ENCODE peak calls at places on chromosomes 1 and 21, in eight cellular contexts. One of them, this sample, is unnamed.

GRCh38 chr1:116131866-116132605 is 20.8 kb downstream of the MAB21L3 start:
- DNase-seq in psoas muscle: no peak
- DNase-seq in AG04450: no peak
- DNase-seq in left ventricle myocardium inferior: no peak
- DNase-seq in ovary: no peak
- DNase-seq in ascending aorta: no peak
- DNase-seq in MCF 10A: peak
- DNase-seq in progenitor cell of endocrine pancreas: no peak
- DNase-seq in this sample: no peak

GRCh38 chr1:56911098-56911497 is 54.7 kb downstream of the C8B start:
- DNase-seq in psoas muscle: no peak
- DNase-seq in AG04450: no peak
- DNase-seq in left ventricle myocardium inferior: no peak
- DNase-seq in ovary: no peak
- DNase-seq in ascending aorta: no peak
- DNase-seq in MCF 10A: peak
- DNase-seq in progenitor cell of endocrine pancreas: no peak
- DNase-seq in this sample: no peak

GRCh38 chr1:67052741-67053534 is 1.0 kb downstream of the SLC35D1 start:
- DNase-seq in psoas muscle: peak
- DNase-seq in AG04450: no peak
- DNase-seq in left ventricle myocardium inferior: peak
- DNase-seq in ovary: no peak
- DNase-seq in ascending aorta: peak
- DNase-seq in MCF 10A: peak
- DNase-seq in progenitor cell of endocrine pancreas: no peak
- DNase-seq in this sample: peak

GRCh38 chr1:196380311-196380710 is 227.9 kb downstream of the KCNT2 start:
- DNase-seq in psoas muscle: no peak
- DNase-seq in AG04450: no peak
- DNase-seq in left ventricle myocardium inferior: no peak
- DNase-seq in ovary: no peak
- DNase-seq in ascending aorta: no peak
- DNase-seq in MCF 10A: no peak
- DNase-seq in progenitor cell of endocrine pancreas: no peak
- DNase-seq in this sample: no peak

GRCh38 chr1:111366256-111366655 is 61.3 kb downstream of the OVGP1 start:
- DNase-seq in psoas muscle: no peak
- DNase-seq in AG04450: no peak
- DNase-seq in left ventricle myocardium inferior: no peak
- DNase-seq in ovary: no peak
- DNase-seq in ascending aorta: no peak
- DNase-seq in MCF 10A: peak
- DNase-seq in progenitor cell of endocrine pancreas: no peak
- DNase-seq in this sample: no peak

GRCh38 chr21:20729376-20729775 is 268.8 kb upstream of the NCAM2 start:
- DNase-seq in psoas muscle: no peak
- DNase-seq in AG04450: no peak
- DNase-seq in left ventricle myocardium inferior: no peak
- DNase-seq in ovary: no peak
- DNase-seq in ascending aorta: no peak
- DNase-seq in MCF 10A: peak
- DNase-seq in progenitor cell of endocrine pancreas: no peak
- DNase-seq in this sample: no peak

GRCh38 chr1:90356101-90356500 is 361.0 kb downstream of the BARHL2 start:
- DNase-seq in psoas muscle: no peak
- DNase-seq in AG04450: no peak
- DNase-seq in left ventricle myocardium inferior: no peak
- DNase-seq in ovary: no peak
- DNase-seq in ascending aorta: no peak
- DNase-seq in MCF 10A: no peak
- DNase-seq in progenitor cell of endocrine pancreas: no peak
- DNase-seq in this sample: no peak

GRCh38 chr1:29259802-29260441 is 23.6 kb downstream of the PTPRU start:
- DNase-seq in psoas muscle: peak
- DNase-seq in AG04450: no peak
- DNase-seq in left ventricle myocardium inferior: peak
- DNase-seq in ovary: peak
- DNase-seq in ascending aorta: no peak
- DNase-seq in MCF 10A: no peak
- DNase-seq in progenitor cell of endocrine pancreas: no peak
- DNase-seq in this sample: peak

GRCh38 chr1:121546830-121547680 is 362.3 kb downstream of the SRGAP2C start:
- DNase-seq in psoas muscle: no peak
- DNase-seq in AG04450: no peak
- DNase-seq in left ventricle myocardium inferior: no peak
- DNase-seq in ovary: no peak
- DNase-seq in ascending aorta: no peak
- DNase-seq in MCF 10A: no peak
- DNase-seq in progenitor cell of endocrine pancreas: no peak
- DNase-seq in this sample: no peak

GRCh38 chr1:96416690-96417444 is 304.7 kb upstream of the PTBP2 start:
- DNase-seq in psoas muscle: no peak
- DNase-seq in AG04450: no peak
- DNase-seq in left ventricle myocardium inferior: no peak
- DNase-seq in ovary: no peak
- DNase-seq in ascending aorta: no peak
- DNase-seq in MCF 10A: peak
- DNase-seq in progenitor cell of endocrine pancreas: no peak
- DNase-seq in this sample: no peak

GRCh38 chr1:205370780-205371179 is 14.1 kb upstream of the KLHDC8A start:
- DNase-seq in psoas muscle: no peak
- DNase-seq in AG04450: no peak
- DNase-seq in left ventricle myocardium inferior: no peak
- DNase-seq in ovary: no peak
- DNase-seq in ascending aorta: no peak
- DNase-seq in MCF 10A: no peak
- DNase-seq in progenitor cell of endocrine pancreas: no peak
- DNase-seq in this sample: no peak

GRCh38 chr1:213094446-213094845 is 43.4 kb downstream of the RPS6KC1 start:
- DNase-seq in psoas muscle: no peak
- DNase-seq in AG04450: no peak
- DNase-seq in left ventricle myocardium inferior: no peak
- DNase-seq in ovary: no peak
- DNase-seq in ascending aorta: no peak
- DNase-seq in MCF 10A: no peak
- DNase-seq in progenitor cell of endocrine pancreas: no peak
- DNase-seq in this sample: no peak

GRCh38 chr1:55702064-55702463 is 486.9 kb upstream of the USP24 start:
- DNase-seq in psoas muscle: no peak
- DNase-seq in AG04450: no peak
- DNase-seq in left ventricle myocardium inferior: no peak
- DNase-seq in ovary: no peak
- DNase-seq in ascending aorta: no peak
- DNase-seq in MCF 10A: peak
- DNase-seq in progenitor cell of endocrine pancreas: no peak
- DNase-seq in this sample: peak

GRCh38 chr1:31814041-31814511 is 1.7 kb downstream of the SPOCD1 start:
- DNase-seq in psoas muscle: no peak
- DNase-seq in AG04450: no peak
- DNase-seq in left ventricle myocardium inferior: no peak
- DNase-seq in ovary: no peak
- DNase-seq in ascending aorta: peak
- DNase-seq in MCF 10A: no peak
- DNase-seq in progenitor cell of endocrine pancreas: no peak
- DNase-seq in this sample: no peak

GRCh38 chr1:172929006-172929405 is 121.7 kb downstream of the TNFSF18 start:
- DNase-seq in psoas muscle: no peak
- DNase-seq in AG04450: no peak
- DNase-seq in left ventricle myocardium inferior: no peak
- DNase-seq in ovary: no peak
- DNase-seq in ascending aorta: no peak
- DNase-seq in MCF 10A: no peak
- DNase-seq in progenitor cell of endocrine pancreas: no peak
- DNase-seq in this sample: no peak

GRCh38 chr21:38832664-38833063 is 26.9 kb downstream of the ETS2 start:
- DNase-seq in psoas muscle: no peak
- DNase-seq in AG04450: no peak
- DNase-seq in left ventricle myocardium inferior: no peak
- DNase-seq in ovary: no peak
- DNase-seq in ascending aorta: no peak
- DNase-seq in MCF 10A: no peak
- DNase-seq in progenitor cell of endocrine pancreas: no peak
- DNase-seq in this sample: no peak

GRCh38 chr1:27428316-27429028 is 36.0 kb downstream of the GPR3 start:
- DNase-seq in psoas muscle: peak
- DNase-seq in AG04450: no peak
- DNase-seq in left ventricle myocardium inferior: peak
- DNase-seq in ovary: no peak
- DNase-seq in ascending aorta: peak
- DNase-seq in MCF 10A: no peak
- DNase-seq in progenitor cell of endocrine pancreas: no peak
- DNase-seq in this sample: no peak

GRCh38 chr1:231594123-231594522 is 32.5 kb upstream of the DISC1 start:
- DNase-seq in psoas muscle: no peak
- DNase-seq in AG04450: no peak
- DNase-seq in left ventricle myocardium inferior: no peak
- DNase-seq in ovary: no peak
- DNase-seq in ascending aorta: no peak
- DNase-seq in MCF 10A: no peak
- DNase-seq in progenitor cell of endocrine pancreas: no peak
- DNase-seq in this sample: no peak

GRCh38 chr1:235673981-235674380 is 24.4 kb upstream of the GNG4 start:
- DNase-seq in psoas muscle: no peak
- DNase-seq in AG04450: no peak
- DNase-seq in left ventricle myocardium inferior: no peak
- DNase-seq in ovary: no peak
- DNase-seq in ascending aorta: no peak
- DNase-seq in MCF 10A: no peak
- DNase-seq in progenitor cell of endocrine pancreas: no peak
- DNase-seq in this sample: no peak

GRCh38 chr1:243979396-243979795 is 71.7 kb upstream of the ZBTB18 start:
- DNase-seq in psoas muscle: no peak
- DNase-seq in AG04450: no peak
- DNase-seq in left ventricle myocardium inferior: no peak
- DNase-seq in ovary: no peak
- DNase-seq in ascending aorta: no peak
- DNase-seq in MCF 10A: no peak
- DNase-seq in progenitor cell of endocrine pancreas: no peak
- DNase-seq in this sample: no peak

GRCh38 chr1:243980071-243980470 is 71.0 kb upstream of the ZBTB18 start:
- DNase-seq in psoas muscle: no peak
- DNase-seq in AG04450: no peak
- DNase-seq in left ventricle myocardium inferior: no peak
- DNase-seq in ovary: no peak
- DNase-seq in ascending aorta: no peak
- DNase-seq in MCF 10A: no peak
- DNase-seq in progenitor cell of endocrine pancreas: no peak
- DNase-seq in this sample: no peak

GRCh38 chr1:243984788-243985187 is 66.3 kb upstream of the ZBTB18 start:
- DNase-seq in psoas muscle: no peak
- DNase-seq in AG04450: no peak
- DNase-seq in left ventricle myocardium inferior: no peak
- DNase-seq in ovary: no peak
- DNase-seq in ascending aorta: no peak
- DNase-seq in MCF 10A: no peak
- DNase-seq in progenitor cell of endocrine pancreas: no peak
- DNase-seq in this sample: no peak

GRCh38 chr1:243980471-243980870 is 70.6 kb upstream of the ZBTB18 start:
- DNase-seq in psoas muscle: no peak
- DNase-seq in AG04450: no peak
- DNase-seq in left ventricle myocardium inferior: no peak
- DNase-seq in ovary: no peak
- DNase-seq in ascending aorta: no peak
- DNase-seq in MCF 10A: no peak
- DNase-seq in progenitor cell of endocrine pancreas: no peak
- DNase-seq in this sample: no peak

GRCh38 chr1:243982451-243983018 is 68.5 kb upstream of the ZBTB18 start:
- DNase-seq in psoas muscle: no peak
- DNase-seq in AG04450: no peak
- DNase-seq in left ventricle myocardium inferior: no peak
- DNase-seq in ovary: no peak
- DNase-seq in ascending aorta: no peak
- DNase-seq in MCF 10A: no peak
- DNase-seq in progenitor cell of endocrine pancreas: no peak
- DNase-seq in this sample: peak
- TF ChIP-seq CTCF in psoas muscle: no peak
- TF ChIP-seq CTCF in AG04450: peak
- TF ChIP-seq CTCF in left ventricle myocardium inferior: no peak
- TF ChIP-seq CTCF in ovary: no peak
- TF ChIP-seq CTCF in ascending aorta: no peak
- TF ChIP-seq CTCF in MCF 10A: no peak
- TF ChIP-seq CTCF in progenitor cell of endocrine pancreas: peak
- TF ChIP-seq CTCF in this sample: no peak

GRCh38 chr1:42680921-42681683 is 1.1 kb upstream of the YBX1 start:
- DNase-seq in psoas muscle: no peak
- DNase-seq in AG04450: no peak
- DNase-seq in left ventricle myocardium inferior: no peak
- DNase-seq in ovary: no peak
- DNase-seq in ascending aorta: no peak
- DNase-seq in MCF 10A: peak
- DNase-seq in progenitor cell of endocrine pancreas: no peak
- DNase-seq in this sample: no peak
- TF ChIP-seq CTCF in psoas muscle: no peak
- TF ChIP-seq CTCF in AG04450: no peak
- TF ChIP-seq CTCF in left ventricle myocardium inferior: no peak
- TF ChIP-seq CTCF in ovary: no peak
- TF ChIP-seq CTCF in ascending aorta: no peak
- TF ChIP-seq CTCF in MCF 10A: no peak
- TF ChIP-seq CTCF in progenitor cell of endocrine pancreas: no peak
- TF ChIP-seq CTCF in this sample: no peak

GRCh38 chr21:29376556-29376955 is 77.8 kb downstream of the BACH1 start:
- DNase-seq in psoas muscle: peak
- DNase-seq in AG04450: no peak
- DNase-seq in left ventricle myocardium inferior: no peak
- DNase-seq in ovary: no peak
- DNase-seq in ascending aorta: no peak
- DNase-seq in MCF 10A: peak
- DNase-seq in progenitor cell of endocrine pancreas: no peak
- DNase-seq in this sample: peak
- TF ChIP-seq CTCF in psoas muscle: peak
- TF ChIP-seq CTCF in AG04450: peak
- TF ChIP-seq CTCF in left ventricle myocardium inferior: peak
- TF ChIP-seq CTCF in ovary: no peak
- TF ChIP-seq CTCF in ascending aorta: peak
- TF ChIP-seq CTCF in MCF 10A: peak
- TF ChIP-seq CTCF in progenitor cell of endocrine pancreas: peak
- TF ChIP-seq CTCF in this sample: peak

GRCh38 chr1:58849556-58849955 is 65.7 kb upstream of the JUN start:
- DNase-seq in psoas muscle: no peak
- DNase-seq in AG04450: no peak
- DNase-seq in left ventricle myocardium inferior: no peak
- DNase-seq in ovary: no peak
- DNase-seq in ascending aorta: no peak
- DNase-seq in MCF 10A: no peak
- DNase-seq in progenitor cell of endocrine pancreas: no peak
- DNase-seq in this sample: no peak

GRCh38 chr1:58852731-58853485 is 69.1 kb upstream of the JUN start:
- DNase-seq in psoas muscle: no peak
- DNase-seq in AG04450: no peak
- DNase-seq in left ventricle myocardium inferior: no peak
- DNase-seq in ovary: no peak
- DNase-seq in ascending aorta: no peak
- DNase-seq in MCF 10A: no peak
- DNase-seq in progenitor cell of endocrine pancreas: no peak
- DNase-seq in this sample: no peak

GRCh38 chr1:58844176-58844575 is 60.3 kb upstream of the JUN start:
- DNase-seq in psoas muscle: no peak
- DNase-seq in AG04450: no peak
- DNase-seq in left ventricle myocardium inferior: no peak
- DNase-seq in ovary: no peak
- DNase-seq in ascending aorta: no peak
- DNase-seq in MCF 10A: no peak
- DNase-seq in progenitor cell of endocrine pancreas: no peak
- DNase-seq in this sample: no peak

GRCh38 chr1:58845947-58846346 is 62.1 kb upstream of the JUN start:
- DNase-seq in psoas muscle: no peak
- DNase-seq in AG04450: no peak
- DNase-seq in left ventricle myocardium inferior: no peak
- DNase-seq in ovary: no peak
- DNase-seq in ascending aorta: no peak
- DNase-seq in MCF 10A: no peak
- DNase-seq in progenitor cell of endocrine pancreas: no peak
- DNase-seq in this sample: no peak

GRCh38 chr1:58848818-58849411 is 65.1 kb upstream of the JUN start:
- DNase-seq in psoas muscle: peak
- DNase-seq in AG04450: peak
- DNase-seq in left ventricle myocardium inferior: peak
- DNase-seq in ovary: peak
- DNase-seq in ascending aorta: peak
- DNase-seq in MCF 10A: peak
- DNase-seq in progenitor cell of endocrine pancreas: no peak
- DNase-seq in this sample: no peak
- TF ChIP-seq CTCF in psoas muscle: no peak
- TF ChIP-seq CTCF in AG04450: peak
- TF ChIP-seq CTCF in left ventricle myocardium inferior: no peak
- TF ChIP-seq CTCF in ovary: no peak
- TF ChIP-seq CTCF in ascending aorta: peak
- TF ChIP-seq CTCF in MCF 10A: no peak
- TF ChIP-seq CTCF in progenitor cell of endocrine pancreas: no peak
- TF ChIP-seq CTCF in this sample: no peak

This sample was measured in endothelial cell.